ENCODE peak calls at places on chromosomes 2 and 18, in ten cellular contexts. V, L, Q, Z, C, H, B, S, X and P are unnamed samples.

GRCh38 chr2:109143214-109144187 is 14.5 kb downstream of the SH3RF3 start:
- DNase-seq in L (no peak), B (no peak), Z (no peak), C (no peak), H (no peak), V (no peak), S (no peak), Q (no peak), X (peak), P (no peak)

GRCh38 chr2:268323-268722 is 3.6 kb downstream of the ACP1 start:
- DNase-seq in L (no peak), V (no peak), B (no peak), C (no peak), X (no peak), H (no peak), Z (no peak), S (no peak), Q (no peak), P (no peak)

GRCh38 chr2:235618039-235618438 is 124.2 kb downstream of the AGAP1 start:
- DNase-seq in Q (peak), Z (no peak), L (peak), H (no peak), C (no peak), X (no peak), V (no peak), S (peak), B (peak), P (no peak)

GRCh38 chr2:18988557-18989232 is 369.7 kb downstream of the OSR1 start:
- DNase-seq in Z (no peak), B (peak), S (peak), H (no peak), X (no peak), V (no peak), C (no peak), L (no peak), Q (no peak), P (no peak)

GRCh38 chr2:96164459-96165184 is 19.4 kb upstream of the DUSP2 start:
- DNase-seq in V (no peak), C (no peak), H (no peak), S (no peak), B (no peak), X (no peak), Q (no peak), Z (no peak), L (no peak), P (no peak)

GRCh38 chr2:9655441-9656269 is 24.9 kb upstream of the YWHAQ start:
- DNase-seq in C (no peak), H (peak), Z (no peak), S (peak), X (no peak), B (peak), Q (peak), L (peak), V (no peak), P (no peak)

GRCh38 chr2:229780856-229781773 is 66.8 kb upstream of the DNER start:
- DNase-seq in X (no peak), H (no peak), Z (no peak), Q (peak), V (no peak), S (peak), L (peak), B (peak), C (peak), P (peak)

GRCh38 chr2:33167655-33168245 is 221.0 kb downstream of the LTBP1 start:
- DNase-seq in Q (no peak), C (no peak), Z (no peak), X (no peak), V (no peak), S (no peak), L (no peak), B (no peak), H (no peak), P (no peak)

GRCh38 chr18:73487956-73488355 is 620.2 kb upstream of the NETO1 start:
- DNase-seq in Z (no peak), L (no peak), C (no peak), H (no peak), Q (peak), B (no peak), S (no peak), V (no peak), X (no peak), P (no peak)

GRCh38 chr18:45617284-45617683 is 2.0 kb downstream of the SLC14A2 start:
- DNase-seq in V (peak), H (peak), X (peak), B (peak), Q (peak), Z (peak), S (peak), L (peak), C (peak), P (peak)

GRCh38 chr18:70073442-70073841 is 125.8 kb upstream of the CD226 start:
- DNase-seq in X (no peak), Q (no peak), B (no peak), Z (no peak), S (no peak), C (no peak), V (no peak), H (no peak), L (no peak), P (no peak)

GRCh38 chr2:175577405-175577986 is 396.0 kb upstream of the ATP5MC3 start:
- DNase-seq in Z (no peak), H (no peak), Q (no peak), V (no peak), B (no peak), X (no peak), L (no peak), C (no peak), S (no peak), P (no peak)

GRCh38 chr18:58922995-58923394 is 58.3 kb downstream of the ZNF532 start:
- DNase-seq in L (no peak), C (no peak), H (no peak), V (no peak), X (no peak), B (no peak), S (no peak), Q (no peak), Z (no peak), P (no peak)

GRCh38 chr2:221750317-221750716 is 178.2 kb upstream of the EPHA4 start:
- DNase-seq in Q (peak), V (no peak), C (no peak), B (no peak), H (no peak), S (peak), L (no peak), Z (no peak), X (no peak), P (no peak)

GRCh38 chr18:34801769-34802168 is 91.7 kb downstream of the DTNA start:
- DNase-seq in Z (no peak), Q (peak), B (peak), H (no peak), C (no peak), X (no peak), L (peak), V (no peak), S (peak), P (no peak)

GRCh38 chr2:64988420-64989125 is 626 bp upstream of the SLC1A4 start:
- DNase-seq in Q (peak), S (peak), L (peak), C (peak), H (no peak), Z (peak), B (peak), V (peak), X (peak), P (peak)

GRCh38 chr2:109701362-109701761 is 87.2 kb downstream of the SOWAHC start:
- DNase-seq in H (no peak), X (no peak), L (no peak), B (no peak), C (no peak), S (no peak), Z (no peak), V (no peak), Q (peak), P (no peak)

GRCh38 chr18:1659190-1659589 is 754.5 kb downstream of the ADCYAP1 start:
- DNase-seq in X (no peak), H (no peak), L (no peak), Z (no peak), C (no peak), B (no peak), S (no peak), V (peak), Q (no peak), P (no peak)

GRCh38 chr2:11750422-11750821 is 4.0 kb downstream of the LPIN1 start:
- DNase-seq in S (peak), V (no peak), L (no peak), B (no peak), H (no peak), C (no peak), Q (peak), Z (no peak), X (no peak), P (no peak)

GRCh38 chr2:172282944-172283343 is 144.4 kb upstream of the ITGA6 start:
- DNase-seq in H (peak), S (peak), C (no peak), Q (peak), X (no peak), V (no peak), L (peak), B (peak), Z (no peak), P (peak)

GRCh38 chr2:46787315-46787714 is 128.3 kb downstream of the MCFD2 start:
- DNase-seq in S (no peak), L (no peak), H (no peak), Z (no peak), X (no peak), C (no peak), B (no peak), Q (no peak), V (no peak), P (no peak)

GRCh38 chr2:25453199-25453903 is 111.6 kb upstream of the DNMT3A start:
- DNase-seq in L (no peak), Z (no peak), B (no peak), Q (no peak), H (no peak), S (peak), X (no peak), C (no peak), V (no peak), P (no peak)

GRCh38 chr2:237090906-237091305 is 5.2 kb downstream of the COPS8 start:
- DNase-seq in Q (peak), B (peak), X (no peak), S (peak), L (no peak), Z (no peak), V (no peak), C (no peak), H (no peak), P (no peak)

GRCh38 chr2:100416939-100417744 is at the start of gene CHST10:
- DNase-seq in Q (peak), H (no peak), V (peak), B (peak), X (peak), L (peak), S (peak), Z (peak), C (no peak), P (no peak)

GRCh38 chr2:209864716-209865295 is 93.2 kb downstream of the UNC80 start:
- DNase-seq in X (no peak), H (no peak), C (no peak), Q (no peak), L (no peak), Z (no peak), B (no peak), V (no peak), S (no peak), P (no peak)

GRCh38 chr2:47174731-47175361 is 19.7 kb upstream of the STPG4 start:
- DNase-seq in Z (peak), H (no peak), X (peak), V (peak), B (peak), C (peak), L (no peak), Q (peak), S (peak), P (no peak)

GRCh38 chr2:98468621-98469236 is 24.1 kb downstream of the INPP4A start:
- DNase-seq in H (no peak), C (no peak), S (peak), V (no peak), Q (peak), L (no peak), X (no peak), B (no peak), Z (no peak), P (no peak)

GRCh38 chr2:60351321-60351720 is 202.1 kb downstream of the BCL11A start:
- DNase-seq in H (no peak), L (no peak), Z (no peak), B (no peak), V (no peak), C (no peak), Q (no peak), S (no peak), X (no peak), P (no peak)

GRCh38 chr2:46706264-46706983 is 209.2 kb downstream of the MCFD2 start:
- DNase-seq in H (no peak), L (no peak), V (no peak), Z (no peak), Q (no peak), C (no peak), S (no peak), X (no peak), B (no peak), P (no peak)

GRCh38 chr18:46756559-46757201 is at the start of gene ST8SIA5:
- DNase-seq in L (no peak), B (no peak), C (no peak), V (no peak), X (no peak), Q (no peak), S (no peak), H (no peak), Z (no peak), P (no peak)

GRCh38 chr2:11260979-11261378 is 83.5 kb downstream of the ROCK2 start:
- DNase-seq in L (no peak), S (no peak), H (no peak), Z (no peak), Q (no peak), B (no peak), C (no peak), V (no peak), X (no peak), P (no peak)

GRCh38 chr2:132416080-132416911 is at the start of gene GPR39:
- DNase-seq in V (peak), X (peak), S (peak), Z (peak), Q (peak), L (peak), H (peak), C (peak), B (peak), P (peak)

GRCh38 chr18:54191352-54191751 is 33.1 kb downstream of the MBD2 start:
- DNase-seq in Z (no peak), C (no peak), H (no peak), S (no peak), V (no peak), L (no peak), Q (peak), X (no peak), B (no peak), P (no peak)

GRCh38 chr2:5791371-5791770 is 99.2 kb downstream of the SOX11 start:
- DNase-seq in S (no peak), Q (no peak), B (no peak), C (no peak), H (no peak), V (no peak), Z (no peak), X (no peak), L (no peak), P (no peak)

GRCh38 chr2:127661072-127661618 is 14.2 kb downstream of the LIMS2 start:
- DNase-seq in H (no peak), Z (no peak), L (peak), B (peak), Q (no peak), V (peak), X (peak), C (no peak), S (no peak), P (no peak)

GRCh38 chr18:56028514-56028913 is 440.5 kb upstream of the TCF4 start:
- DNase-seq in C (no peak), V (no peak), Z (no peak), X (no peak), H (no peak), S (peak), B (no peak), Q (peak), L (peak), P (no peak)

GRCh38 chr2:33786881-33787280 is 187.8 kb upstream of the FAM98A start:
- DNase-seq in S (no peak), Z (no peak), B (no peak), V (no peak), H (no peak), X (no peak), C (no peak), L (no peak), Q (no peak), P (no peak)

GRCh38 chr2:234076451-234076850 is 25.9 kb downstream of the SPP2 start:
- DNase-seq in Q (no peak), H (no peak), C (no peak), X (no peak), B (no peak), S (no peak), Z (no peak), L (no peak), V (no peak), P (no peak)

GRCh38 chr2:190271783-190272456 is 47.7 kb downstream of the HIBCH start:
- DNase-seq in Z (no peak), C (no peak), H (no peak), S (no peak), X (no peak), B (no peak), L (no peak), Q (no peak), V (no peak), P (no peak)

GRCh38 chr2:190272457-190272842 is 47.2 kb downstream of the HIBCH start:
- DNase-seq in Z (no peak), Q (no peak), V (no peak), X (no peak), B (no peak), H (no peak), S (no peak), C (no peak), L (no peak), P (no peak)

GRCh38 chr2:190280565-190281330 is 38.9 kb downstream of the HIBCH start:
- DNase-seq in V (peak), B (peak), Q (peak), L (no peak), H (no peak), Z (no peak), S (no peak), C (no peak), X (no peak), P (no peak)

GRCh38 chr2:190277234-190278112 is 42.2 kb downstream of the HIBCH start:
- DNase-seq in L (peak), H (no peak), Z (no peak), V (no peak), S (peak), C (peak), Q (peak), B (peak), X (no peak), P (no peak)
- TF ChIP-seq CTCF in L (peak), H (peak), Z (no peak), V (peak), S (peak), C (peak), Q (peak), B (peak), X (peak), P (peak)

GRCh38 chr2:45652090-45653050 is 895 bp downstream of the PRKCE start:
- DNase-seq in L (peak), Z (peak), C (no peak), H (no peak), S (peak), B (peak), X (peak), V (peak), Q (peak), P (no peak)

GRCh38 chr2:45649855-45650806 is 1.3 kb upstream of the PRKCE start:
- DNase-seq in C (no peak), B (peak), H (no peak), S (peak), Z (peak), X (peak), V (peak), Q (peak), L (peak), P (no peak)

GRCh38 chr2:45651415-45652089 is at the start of gene PRKCE:
- DNase-seq in Z (peak), B (peak), C (no peak), H (no peak), S (peak), L (peak), Q (peak), X (peak), V (peak), P (no peak)

GRCh38 chr2:45649457-45649854 is 2.0 kb upstream of the PRKCE start:
- DNase-seq in Q (no peak), V (no peak), C (no peak), X (no peak), S (peak), Z (peak), B (peak), L (no peak), H (no peak), P (no peak)

GRCh38 chr2:45650851-45651414 is 542 bp upstream of the PRKCE start:
- DNase-seq in V (peak), X (peak), S (peak), H (peak), Q (peak), C (peak), Z (peak), L (peak), B (peak), P (peak)
- TF ChIP-seq CTCF in V (peak), X (peak), S (peak), H (peak), Q (peak), C (peak), Z (no peak), L (peak), B (peak), P (peak)

GRCh38 chr2:1741851-1742250 is 2.5 kb downstream of the PXDN start:
- DNase-seq in Q (no peak), H (no peak), X (no peak), L (no peak), S (no peak), V (peak), Z (no peak), C (no peak), B (no peak), P (no peak)

GRCh38 chr2:1744151-1744445 is 217 bp downstream of the PXDN start:
- DNase-seq in Z (no peak), C (no peak), B (no peak), S (no peak), V (peak), X (no peak), Q (peak), L (no peak), H (no peak), P (no peak)

GRCh38 chr2:1743396-1744150 is 742 bp downstream of the PXDN start:
- DNase-seq in H (no peak), V (peak), Q (peak), B (peak), C (no peak), X (no peak), Z (no peak), L (no peak), S (peak), P (no peak)

GRCh38 chr2:1742300-1742679 is 2.0 kb downstream of the PXDN start:
- DNase-seq in B (no peak), Z (no peak), C (no peak), H (no peak), S (no peak), L (no peak), V (no peak), X (no peak), Q (no peak), P (no peak)

DNA sequence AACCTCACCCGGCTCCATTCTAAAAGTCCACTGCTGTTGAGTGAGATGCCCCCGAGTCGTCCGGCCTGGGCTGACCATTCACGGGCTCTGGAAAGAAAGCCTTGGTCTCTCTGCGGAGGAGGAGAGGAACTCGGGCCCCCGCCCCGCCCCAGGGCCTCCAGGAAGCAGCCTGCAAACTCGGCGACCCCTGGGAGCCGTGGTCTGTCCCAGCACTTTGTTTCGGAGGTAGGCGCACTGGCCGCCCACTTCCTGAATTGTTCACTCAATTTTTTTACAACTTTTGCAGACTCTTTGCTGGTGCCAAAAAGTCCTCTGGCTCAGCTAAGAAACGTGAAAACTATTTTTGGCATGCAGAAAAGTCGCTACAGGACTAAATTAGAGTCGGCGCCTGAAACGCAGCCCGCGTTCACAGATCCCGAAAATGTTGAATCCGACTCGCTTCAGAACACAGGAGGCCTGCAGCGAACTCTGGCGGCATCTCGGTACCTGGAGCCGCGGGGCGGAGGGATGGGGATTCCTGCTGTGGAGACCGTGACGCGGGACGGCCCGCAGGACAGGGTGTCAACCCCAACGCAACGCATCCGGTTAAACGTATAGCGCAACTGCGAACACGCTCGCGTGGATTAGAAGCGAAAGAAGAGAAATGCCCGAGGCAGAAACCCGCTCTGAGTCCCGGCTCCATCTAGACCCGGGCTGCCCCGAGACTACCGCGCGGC is 1.5 kb downstream of the PXDN start:
- DNase-seq in X (peak), C (no peak), H (peak), Q (peak), V (peak), S (peak), L (peak), B (peak), Z (peak), P (peak)
- TF ChIP-seq CTCF in X (peak), C (peak), H (peak), Q (peak), V (peak), S (peak), L (peak), B (peak), Z (peak), P (peak)

GRCh38 chr2:112118148-112118547 is 20.0 kb upstream of the FBLN7 start:
- DNase-seq in S (no peak), V (no peak), X (no peak), C (no peak), Z (no peak), B (no peak), Q (no peak), L (no peak), H (no peak), P (no peak)
- TF ChIP-seq CTCF in S (peak), V (no peak), X (no peak), C (peak), Z (no peak), B (peak), Q (no peak), L (peak), H (no peak), P (no peak)

GRCh38 chr2:101724113-101724450 is 26.6 kb downstream of the MAP4K4 start:
- DNase-seq in S (no peak), V (no peak), Q (no peak), H (no peak), Z (no peak), B (no peak), X (no peak), L (no peak), C (no peak), P (no peak)

GRCh38 chr2:101723366-101724112 is 26.0 kb downstream of the MAP4K4 start:
- DNase-seq in X (no peak), L (no peak), Z (no peak), B (no peak), Q (no peak), C (no peak), S (no peak), H (no peak), V (no peak), P (no peak)

GRCh38 chr2:101722878-101723277 is 25.4 kb downstream of the MAP4K4 start:
- DNase-seq in L (no peak), B (no peak), Q (no peak), C (no peak), S (no peak), H (no peak), Z (no peak), X (no peak), V (no peak), P (no peak)

GRCh38 chr2:101725038-101725437 is 27.5 kb downstream of the MAP4K4 start:
- DNase-seq in H (no peak), V (no peak), Z (no peak), B (no peak), Q (no peak), S (no peak), X (no peak), C (no peak), L (no peak), P (no peak)

GRCh38 chr2:101725515-101726192 is 28.1 kb downstream of the MAP4K4 start:
- DNase-seq in Q (peak), H (no peak), V (no peak), Z (no peak), C (no peak), L (no peak), S (no peak), X (no peak), B (no peak), P (no peak)
- TF ChIP-seq CTCF in Q (no peak), H (no peak), V (no peak), Z (no peak), C (peak), L (peak), S (peak), X (no peak), B (peak), P (no peak)